ENCODE peak calls at places on chromosomes 12 and 14, in ten cellular contexts. V is esophagus muscularis mucosa, T is stomach, B is A549, R is tibial nerve, Q is upper lobe of left lung, D is ovary, P is GM12878, O is sigmoid colon, I is SK-N-SH. Y is an unnamed sample.

GRCh38 chr14:45267084-45267483 is 14.1 kb upstream of the MIS18BP1 start:
- DNase-seq in V (no peak), T (no peak), B (no peak), R (no peak), Q (no peak), D (no peak), P (no peak), O (no peak), I (no peak), Y (no peak)

GRCh38 chr12:57475271-57476161 is 4.2 kb downstream of the ARHGAP9 start:
- DNase-seq in V (no peak), T (no peak), B (no peak), R (no peak), Q (peak; percentile 89), D (no peak), P (no peak), O (peak; percentile 79), I (peak; percentile 80), Y (no peak)

GRCh38 chr12:13251496-13251895 is 55.0 kb downstream of the EMP1 start:
- DNase-seq in V (no peak), T (no peak), B (no peak), R (no peak), Q (no peak), D (no peak), P (no peak), O (no peak), I (no peak), Y (peak; percentile 49)

GRCh38 chr12:25480145-25480544 is 72.9 kb downstream of the LMNTD1 start:
- DNase-seq in V (peak; percentile 60), T (no peak), B (no peak), R (no peak), Q (no peak), D (no peak), P (no peak), O (no peak), I (no peak), Y (no peak)

GRCh38 chr12:91210144-91210543 is 27.5 kb upstream of the DCN start:
- DNase-seq in V (no peak), T (no peak), B (no peak), R (no peak), Q (no peak), D (no peak), P (no peak), O (no peak), I (no peak), Y (no peak)

GRCh38 chr14:76034566-76034965 is 49.0 kb downstream of the IFT43 start:
- DNase-seq in V (peak; percentile 53), T (no peak), B (no peak), R (no peak), Q (no peak), D (no peak), P (no peak), O (no peak), I (no peak), Y (no peak)

GRCh38 chr12:73424484-73424883 is 1113.2 kb upstream of the ATXN7L3B start:
- DNase-seq in V (no peak), T (no peak), B (no peak), R (no peak), Q (no peak), D (no peak), P (no peak), O (no peak), I (no peak), Y (no peak)

GRCh38 chr12:89038831-89039509 is 313.3 kb downstream of the DUSP6 start:
- DNase-seq in V (no peak), T (no peak), B (no peak), R (no peak), Q (no peak), D (no peak), P (no peak), O (no peak), I (no peak), Y (no peak)

GRCh38 chr12:125029756-125030358 is 35.4 kb upstream of the AACS start:
- DNase-seq in V (no peak), T (no peak), B (no peak), R (no peak), Q (no peak), D (no peak), P (no peak), O (no peak), I (no peak), Y (no peak)

GRCh38 chr12:108833757-108834472 is 23.5 kb downstream of the SSH1 start:
- DNase-seq in V (no peak), T (no peak), B (no peak), R (peak; percentile 49), Q (no peak), D (no peak), P (no peak), O (peak; percentile 90), I (no peak), Y (peak; percentile 39)

GRCh38 chr14:55373784-55374725 is 37.6 kb downstream of the ATG14 start:
- DNase-seq in V (no peak), T (no peak), B (no peak), R (no peak), Q (no peak), D (no peak), P (peak; percentile 20), O (no peak), I (no peak), Y (no peak)

GRCh38 chr14:90556050-90556477 is 159.2 kb downstream of the CALM1 start:
- DNase-seq in V (no peak), T (peak; percentile 57), B (no peak), R (no peak), Q (peak; percentile 86), D (no peak), P (no peak), O (peak; percentile 82), I (peak; percentile 64), Y (peak; percentile 26)

GRCh38 chr12:95836185-95836609 is 22.6 kb upstream of the SNRPF start:
- DNase-seq in V (no peak), T (no peak), B (peak; percentile 77), R (no peak), Q (no peak), D (no peak), P (no peak), O (no peak), I (peak; percentile 21), Y (no peak)

GRCh38 chr14:93906341-93907329 is 20.5 kb upstream of the FAM181A start:
- DNase-seq in V (no peak), T (peak; percentile 82), B (peak; percentile 36), R (peak; percentile 40), Q (no peak), D (no peak), P (no peak), O (no peak), I (peak; percentile 77), Y (peak; percentile 56)

GRCh38 chr14:50001146-50001998 is 108.5 kb downstream of the ARF6 start:
- DNase-seq in V (no peak), T (peak; percentile 75), B (peak; percentile 61), R (peak; percentile 45), Q (peak; percentile 50), D (no peak), P (no peak), O (no peak), I (no peak), Y (peak; percentile 78)

GRCh38 chr12:14601692-14602091 is 34.0 kb upstream of the PLBD1 start:
- DNase-seq in V (no peak), T (no peak), B (no peak), R (no peak), Q (no peak), D (no peak), P (no peak), O (no peak), I (no peak), Y (no peak)

GRCh38 chr14:74135386-74135785 is 50.6 kb downstream of the LIN52 start:
- DNase-seq in V (no peak), T (no peak), B (no peak), R (no peak), Q (no peak), D (no peak), P (no peak), O (no peak), I (no peak), Y (no peak)

GRCh38 chr14:103380719-103381377 is 4.4 kb upstream of the MARK3 start:
- DNase-seq in V (no peak), T (no peak), B (no peak), R (no peak), Q (no peak), D (no peak), P (no peak), O (no peak), I (no peak), Y (no peak)

GRCh38 chr12:122888232-122888752 is 7.6 kb downstream of the VPS37B start:
- DNase-seq in V (no peak), T (peak; percentile 86), B (peak; percentile 84), R (no peak), Q (no peak), D (no peak), P (no peak), O (no peak), I (no peak), Y (peak; percentile 78)
- H3K4me3 ChIP-seq in V (peak overlapping the region; percentile 39), T (peak overlapping the region; percentile 21), B (peak overlapping the region; percentile 12), R (peak overlapping the region; percentile 15), Q (peak overlapping the region; percentile 10), D (no peak overlapping the region), P (peak overlapping the region; percentile 51), O (no peak overlapping the region), I (no peak overlapping the region), Y (no peak overlapping the region)

GRCh38 chr12:51242150-51242549 is 3.5 kb downstream of the DAZAP2 start:
- DNase-seq in V (no peak), T (no peak), B (no peak), R (no peak), Q (no peak), D (no peak), P (no peak), O (peak; percentile 73), I (no peak), Y (no peak)
- TF ChIP-seq EP300 in V (no peak), T (no peak), B (no peak), R (peak; percentile 15), Q (no peak), D (no peak), P (no peak), O (no peak), I (no peak), Y (no peak)

GRCh38 chr12:30754750-30755394 is at the start of gene CAPRIN2:
- DNase-seq in V (peak; percentile 98), T (peak; percentile 98), B (peak; percentile 97), R (peak; percentile 88), Q (peak; percentile 100), D (peak; percentile 94), P (peak; percentile 52), O (peak; percentile 97), I (peak; percentile 95), Y (peak; percentile 98)
- H3K4me3 ChIP-seq in V (peak within 1 kb of the TSS; percentile 82), T (peak within 1 kb of the TSS; percentile 85), B (peak within 1 kb of the TSS; percentile 75), R (peak within 1 kb of the TSS; percentile 78), Q (peak within 1 kb of the TSS; percentile 94), D (peak within 1 kb of the TSS; percentile 52), P (peak within 1 kb of the TSS; percentile 90), O (peak within 1 kb of the TSS; percentile 85), I (peak within 1 kb of the TSS; percentile 74), Y (peak within 1 kb of the TSS; percentile 70)

DNA sequence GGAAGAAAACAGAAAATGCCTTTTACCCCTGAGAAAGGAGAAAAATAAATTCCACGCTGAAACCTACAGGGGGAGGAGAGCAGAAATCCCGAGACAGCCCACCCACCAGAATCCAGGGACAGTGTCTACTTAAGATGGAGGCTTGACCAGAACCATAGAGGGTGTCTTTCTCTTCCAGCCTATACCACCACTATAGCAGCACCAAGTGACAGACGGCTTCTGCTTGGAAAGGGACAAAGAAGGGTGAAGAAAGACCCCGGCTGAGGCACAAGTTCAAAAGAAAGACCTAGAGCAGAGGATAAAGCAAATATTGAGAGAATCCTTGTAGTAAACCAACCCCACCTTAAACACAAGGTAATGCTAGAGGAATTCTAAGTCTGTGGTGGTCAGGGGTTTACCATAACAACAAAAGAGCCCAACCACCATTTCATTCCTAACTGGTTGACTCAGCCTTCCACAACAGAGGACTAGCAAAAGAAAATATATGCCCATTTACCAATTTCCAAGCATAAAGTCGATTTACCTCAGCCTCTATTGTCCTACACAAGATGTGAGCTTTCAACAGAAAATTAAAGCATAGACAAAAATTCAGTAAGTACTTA is 105.3 kb upstream of the FOXG1 start:
- DNase-seq in V (no peak), T (no peak), B (peak; percentile 35), R (no peak), Q (no peak), D (no peak), P (no peak), O (no peak), I (no peak), Y (no peak)
- TF ChIP-seq EP300 in V (no peak), T (no peak), B (no peak), R (no peak), Q (no peak), D (no peak), P (no peak), O (no peak), I (no peak), Y (no peak)